ENCODE peak calls at places on chromosomes 12 and 14, in six cellular contexts. R, Y, P, G, T and O are unnamed samples.

GRCh38 chr12:69070319-69071090 is 137.5 kb upstream of the CPM start:
- DNase-seq in R (peak; percentile 58), Y (peak; percentile 62), P (peak; percentile 29), G (peak; percentile 76), T (no peak), O (no peak)

GRCh38 chr14:59130472-59130871 is 58.0 kb upstream of the DAAM1 start:
- DNase-seq in R (no peak), Y (no peak), P (peak; percentile 28), G (no peak), T (no peak), O (no peak)

GRCh38 chr12:57875753-57876547 is 29.4 kb upstream of the CTDSP2 start:
- DNase-seq in R (no peak), Y (no peak), P (no peak), G (no peak), T (no peak), O (no peak)

GRCh38 chr12:54217774-54218221 is 29.0 kb upstream of the SMUG1 start:
- DNase-seq in R (no peak), Y (no peak), P (no peak), G (no peak), T (no peak), O (no peak)

GRCh38 chr14:54902521-54903420 is at the start of gene GCH1:
- DNase-seq in R (peak; percentile 77), Y (peak; percentile 31), P (peak; percentile 32), G (peak; percentile 33), T (peak; percentile 53), O (no peak)

GRCh38 chr14:36105401-36105800 is 71.1 kb downstream of the PTCSC3 start:
- DNase-seq in R (no peak), Y (no peak), P (no peak), G (no peak), T (no peak), O (no peak)

GRCh38 chr12:64145226-64145625 is 76.9 kb downstream of the KICS2 start:
- DNase-seq in R (no peak), Y (no peak), P (no peak), G (no peak), T (no peak), O (no peak)

GRCh38 chr12:20722142-20722541 is 27.0 kb downstream of the SLCO1C1 start:
- DNase-seq in R (no peak), Y (no peak), P (no peak), G (no peak), T (no peak), O (no peak)

GRCh38 chr14:38762845-38763244 is 340.2 kb downstream of the SEC23A start:
- DNase-seq in R (no peak), Y (no peak), P (no peak), G (no peak), T (no peak), O (no peak)

GRCh38 chr14:100419856-100420255 is 96.7 kb downstream of the SLC25A47 start:
- DNase-seq in R (no peak), Y (no peak), P (no peak), G (no peak), T (no peak), O (no peak)

GRCh38 chr14:54839681-54840080 is 62.9 kb downstream of the GCH1 start:
- DNase-seq in R (no peak), Y (peak; percentile 56), P (peak; percentile 20), G (no peak), T (no peak), O (no peak)

GRCh38 chr12:51636581-51636980 is 45.5 kb downstream of the SCN8A start:
- DNase-seq in R (no peak), Y (no peak), P (no peak), G (no peak), T (no peak), O (no peak)

GRCh38 chr12:112906712-112907414 is at the start of gene OAS1:
- DNase-seq in R (no peak), Y (peak; percentile 48), P (peak; percentile 28), G (peak; percentile 55), T (no peak), O (no peak)

GRCh38 chr12:6263931-6264330 is 46.6 kb upstream of the PLEKHG6 start:
- DNase-seq in R (no peak), Y (no peak), P (no peak), G (peak; percentile 31), T (no peak), O (no peak)

GRCh38 chr12:20030847-20031246 is 337.5 kb upstream of the PDE3A start:
- DNase-seq in R (no peak), Y (no peak), P (no peak), G (no peak), T (no peak), O (no peak)

GRCh38 chr14:95562892-95563685 is 28.2 kb downstream of the GLRX5 start:
- DNase-seq in R (no peak), Y (no peak), P (no peak), G (peak; percentile 32), T (no peak), O (no peak)

GRCh38 chr12:67082221-67082620 is 186.9 kb upstream of the CAND1 start:
- DNase-seq in R (no peak), Y (no peak), P (no peak), G (no peak), T (no peak), O (no peak)

GRCh38 chr14:105487449-105487985 is 831 bp downstream of the CRIP1 start:
- DNase-seq in R (no peak), Y (no peak), P (no peak), G (no peak), T (no peak), O (no peak)

GRCh38 chr12:47773062-47773857 is at the start of gene SLC48A1:
- DNase-seq in R (peak; percentile 83), Y (no peak), P (peak; percentile 58), G (no peak), T (no peak), O (no peak)

GRCh38 chr12:54413284-54414190 is 5.5 kb downstream of the ITGA5 start:
- DNase-seq in R (no peak), Y (peak; percentile 74), P (no peak), G (peak; percentile 59), T (no peak), O (no peak)